ENCODE peak calls at places on chromosomes 7 and 10, in ten cellular contexts. X is activated gamma-delta T cell treated with Interleukin-2 at 50 U/mL for 16 hours; T is activated CD8-positive, alpha-beta T cell treated with anti-CD3 and anti-CD28 coated beads, Interleukin-2, amount 10 ng/mL, durations not matched to agents 7 days and 5 days; P is tibial artery; S is A549; E is HEK293T; A is activated CD8-positive, alpha-beta memory T cell treated with anti-CD3 and anti-CD28 coated beads, Interleukin-2, amount 10 ng/mL, durations not matched to agents 7 days and 5 days; U is sigmoid colon; Z is small intestine; K is NT2/D1. H is an unnamed sample.

GRCh38 chr10:62735464-62736188 is 68.9 kb upstream of the ADO start:
- DNase-seq in U (no peak), P (no peak), E (no peak), K (no peak), T (no peak), A (no peak), S (no peak), Z (no peak), X (no peak), H (peak; percentile 4)

GRCh38 chr7:92904292-92905131 is 68.1 kb upstream of the CDK6 start:
- DNase-seq in E (no peak), U (no peak), K (peak; percentile 33), S (no peak), P (no peak), Z (peak; percentile 24), X (peak; percentile 76), A (peak; percentile 96), T (peak; percentile 91), H (peak; percentile 99)

GRCh38 chr10:60731134-60731883 is 47.0 kb upstream of the CDK1 start:
- DNase-seq in U (no peak), E (no peak), P (no peak), A (peak; percentile 44), X (no peak), T (peak; percentile 48), Z (peak; percentile 60), K (no peak), S (no peak), H (peak; percentile 16)

GRCh38 chr7:46786221-46786951 is 795.5 kb downstream of the TNS3 start:
- DNase-seq in X (no peak), Z (no peak), T (no peak), S (no peak), E (no peak), P (no peak), K (no peak), A (no peak), U (no peak), H (no peak)

GRCh38 chr10:104895981-104896380 is 254.9 kb downstream of the SORCS3 start:
- DNase-seq in Z (no peak), X (no peak), S (no peak), A (no peak), E (no peak), P (no peak), T (no peak), U (no peak), K (no peak), H (no peak)

GRCh38 chr7:159107052-159107892 is 37.4 kb downstream of the VIPR2 start:
- DNase-seq in T (no peak), S (no peak), E (no peak), K (no peak), P (no peak), X (no peak), U (peak; percentile 50), A (no peak), Z (no peak), H (no peak)

GRCh38 chr10:23512355-23513058 is 73.6 kb downstream of the OTUD1 start:
- DNase-seq in U (no peak), S (peak; percentile 15), A (no peak), X (no peak), E (no peak), Z (no peak), K (no peak), P (no peak), T (no peak), H (peak; percentile 70)

GRCh38 chr7:7438851-7439250 is 96.8 kb downstream of the COL28A1 start:
- DNase-seq in E (no peak), S (peak; percentile 78), Z (no peak), P (no peak), T (no peak), A (no peak), K (no peak), X (no peak), U (no peak), H (peak; percentile 44)

GRCh38 chr7:156558198-156558597 is 82.4 kb upstream of the RNF32 start:
- DNase-seq in E (no peak), Z (no peak), K (no peak), P (no peak), U (no peak), A (no peak), T (no peak), X (no peak), S (peak; percentile 14), H (peak; percentile 52)

GRCh38 chr7:78433421-78433820 is 634.8 kb downstream of the PHTF2 start:
- DNase-seq in A (no peak), S (no peak), P (no peak), K (no peak), U (no peak), X (no peak), Z (no peak), E (no peak), T (no peak), H (no peak)

GRCh38 chr7:112084506-112084905 is 121.7 kb downstream of the DOCK4 start:
- DNase-seq in U (no peak), Z (no peak), P (no peak), T (no peak), X (no peak), K (no peak), E (no peak), A (no peak), S (no peak), H (no peak)

H was measured in SW480.